ENCODE peak calls at places on chromosomes 4 and X, in nine cellular contexts. One of them, this sample, is unnamed.

GRCh38 chr4:7423801-7424552 is 10.8 kb downstream of the PSAPL1 start:
- DNase-seq in foreskin fibroblast: no peak
- DNase-seq in iPS-NIHi11: no peak
- DNase-seq in RPMI7951: no peak
- DNase-seq in cerebellum: no peak
- DNase-seq in Daoy: no peak
- DNase-seq in head of caudate nucleus: peak
- DNase-seq in activated CD8-positive, alpha-beta memory T cell treated with anti-CD3 and anti-CD28 coated beads for 4 hours: no peak
- DNase-seq in hypothalamus: no peak
- DNase-seq in this sample: no peak

GRCh38 chrX:136646602-136647239 is 1.2 kb upstream of the CD40LG start:
- DNase-seq in activated CD8-positive, alpha-beta memory T cell treated with anti-CD3 and anti-CD28 coated beads for 4 hours: no peak
- DNase-seq in hypothalamus: no peak
- DNase-seq in Daoy: no peak
- DNase-seq in cerebellum: no peak
- DNase-seq in RPMI7951: no peak
- DNase-seq in iPS-NIHi11: no peak
- DNase-seq in foreskin fibroblast: no peak
- DNase-seq in head of caudate nucleus: no peak
- DNase-seq in this sample: no peak

GRCh38 chr4:53558061-53558801 is 33.1 kb downstream of the LNX1 start:
- DNase-seq in cerebellum: peak
- DNase-seq in Daoy: peak
- DNase-seq in head of caudate nucleus: peak
- DNase-seq in activated CD8-positive, alpha-beta memory T cell treated with anti-CD3 and anti-CD28 coated beads for 4 hours: no peak
- DNase-seq in iPS-NIHi11: no peak
- DNase-seq in RPMI7951: peak
- DNase-seq in hypothalamus: peak
- DNase-seq in foreskin fibroblast: peak
- DNase-seq in this sample: no peak

GRCh38 chr4:163332526-163333405 is at the start of gene NPY1R:
- DNase-seq in head of caudate nucleus: peak
- DNase-seq in foreskin fibroblast: peak
- DNase-seq in RPMI7951: peak
- DNase-seq in iPS-NIHi11: peak
- DNase-seq in hypothalamus: peak
- DNase-seq in Daoy: peak
- DNase-seq in cerebellum: peak
- DNase-seq in activated CD8-positive, alpha-beta memory T cell treated with anti-CD3 and anti-CD28 coated beads for 4 hours: no peak
- DNase-seq in this sample: peak

GRCh38 chr4:169079942-169080827 is 70.1 kb upstream of the CBR4 start:
- DNase-seq in RPMI7951: peak
- DNase-seq in hypothalamus: no peak
- DNase-seq in iPS-NIHi11: no peak
- DNase-seq in foreskin fibroblast: peak
- DNase-seq in cerebellum: no peak
- DNase-seq in head of caudate nucleus: no peak
- DNase-seq in Daoy: peak
- DNase-seq in activated CD8-positive, alpha-beta memory T cell treated with anti-CD3 and anti-CD28 coated beads for 4 hours: no peak
- DNase-seq in this sample: no peak

GRCh38 chr4:85777908-85778808 is 303.2 kb downstream of the ARHGAP24 start:
- DNase-seq in foreskin fibroblast: peak
- DNase-seq in activated CD8-positive, alpha-beta memory T cell treated with anti-CD3 and anti-CD28 coated beads for 4 hours: no peak
- DNase-seq in cerebellum: no peak
- DNase-seq in iPS-NIHi11: no peak
- DNase-seq in head of caudate nucleus: no peak
- DNase-seq in Daoy: no peak
- DNase-seq in RPMI7951: peak
- DNase-seq in hypothalamus: no peak
- DNase-seq in this sample: peak

GRCh38 chrX:74343327-74343969 is 39.5 kb downstream of the ZCCHC13 start:
- DNase-seq in cerebellum: no peak
- DNase-seq in activated CD8-positive, alpha-beta memory T cell treated with anti-CD3 and anti-CD28 coated beads for 4 hours: no peak
- DNase-seq in RPMI7951: no peak
- DNase-seq in Daoy: no peak
- DNase-seq in iPS-NIHi11: no peak
- DNase-seq in hypothalamus: no peak
- DNase-seq in head of caudate nucleus: no peak
- DNase-seq in foreskin fibroblast: no peak
- DNase-seq in this sample: no peak

GRCh38 chr4:103786014-103786413 is 66.2 kb upstream of the TACR3 start:
- DNase-seq in iPS-NIHi11: peak
- DNase-seq in hypothalamus: no peak
- DNase-seq in activated CD8-positive, alpha-beta memory T cell treated with anti-CD3 and anti-CD28 coated beads for 4 hours: no peak
- DNase-seq in cerebellum: no peak
- DNase-seq in Daoy: no peak
- DNase-seq in foreskin fibroblast: peak
- DNase-seq in head of caudate nucleus: peak
- DNase-seq in RPMI7951: peak
- DNase-seq in this sample: peak

GRCh38 chr4:26717332-26717731 is 133.4 kb downstream of the TBC1D19 start:
- DNase-seq in cerebellum: no peak
- DNase-seq in head of caudate nucleus: no peak
- DNase-seq in hypothalamus: no peak
- DNase-seq in RPMI7951: peak
- DNase-seq in activated CD8-positive, alpha-beta memory T cell treated with anti-CD3 and anti-CD28 coated beads for 4 hours: no peak
- DNase-seq in foreskin fibroblast: peak
- DNase-seq in iPS-NIHi11: no peak
- DNase-seq in Daoy: peak
- DNase-seq in this sample: no peak

GRCh38 chr4:47287735-47288134 is 175.8 kb downstream of the COMMD8 start:
- DNase-seq in head of caudate nucleus: no peak
- DNase-seq in cerebellum: no peak
- DNase-seq in iPS-NIHi11: peak
- DNase-seq in hypothalamus: no peak
- DNase-seq in Daoy: peak
- DNase-seq in RPMI7951: peak
- DNase-seq in foreskin fibroblast: peak
- DNase-seq in activated CD8-positive, alpha-beta memory T cell treated with anti-CD3 and anti-CD28 coated beads for 4 hours: no peak
- DNase-seq in this sample: peak

GRCh38 chr4:87525636-87526035 is 3.5 kb downstream of the SPARCL1 start:
- DNase-seq in foreskin fibroblast: peak
- DNase-seq in hypothalamus: no peak
- DNase-seq in head of caudate nucleus: no peak
- DNase-seq in RPMI7951: no peak
- DNase-seq in iPS-NIHi11: no peak
- DNase-seq in cerebellum: no peak
- DNase-seq in Daoy: no peak
- DNase-seq in activated CD8-positive, alpha-beta memory T cell treated with anti-CD3 and anti-CD28 coated beads for 4 hours: no peak
- DNase-seq in this sample: no peak

GRCh38 chrX:71493111-71493613 is 39.7 kb upstream of the OGT start:
- DNase-seq in hypothalamus: no peak
- DNase-seq in cerebellum: no peak
- DNase-seq in Daoy: no peak
- DNase-seq in activated CD8-positive, alpha-beta memory T cell treated with anti-CD3 and anti-CD28 coated beads for 4 hours: no peak
- DNase-seq in RPMI7951: no peak
- DNase-seq in foreskin fibroblast: peak
- DNase-seq in iPS-NIHi11: no peak
- DNase-seq in head of caudate nucleus: no peak
- DNase-seq in this sample: no peak

GRCh38 chr4:1195109-1195671 is 22.8 kb upstream of the SPON2 start:
- DNase-seq in cerebellum: no peak
- DNase-seq in activated CD8-positive, alpha-beta memory T cell treated with anti-CD3 and anti-CD28 coated beads for 4 hours: no peak
- DNase-seq in head of caudate nucleus: no peak
- DNase-seq in iPS-NIHi11: peak
- DNase-seq in RPMI7951: peak
- DNase-seq in Daoy: peak
- DNase-seq in foreskin fibroblast: no peak
- DNase-seq in hypothalamus: no peak
- DNase-seq in this sample: no peak

GRCh38 chr4:67727124-67727850 is 26.3 kb upstream of the UBA6 start:
- DNase-seq in foreskin fibroblast: peak
- DNase-seq in iPS-NIHi11: no peak
- DNase-seq in activated CD8-positive, alpha-beta memory T cell treated with anti-CD3 and anti-CD28 coated beads for 4 hours: no peak
- DNase-seq in cerebellum: no peak
- DNase-seq in hypothalamus: no peak
- DNase-seq in RPMI7951: peak
- DNase-seq in head of caudate nucleus: no peak
- DNase-seq in Daoy: no peak
- DNase-seq in this sample: peak

GRCh38 chrX:67346667-67347066 is 197.2 kb upstream of the AR start:
- DNase-seq in foreskin fibroblast: no peak
- DNase-seq in cerebellum: no peak
- DNase-seq in head of caudate nucleus: no peak
- DNase-seq in RPMI7951: no peak
- DNase-seq in iPS-NIHi11: no peak
- DNase-seq in hypothalamus: no peak
- DNase-seq in Daoy: no peak
- DNase-seq in activated CD8-positive, alpha-beta memory T cell treated with anti-CD3 and anti-CD28 coated beads for 4 hours: no peak
- DNase-seq in this sample: no peak

GRCh38 chr4:6495736-6496135 is 23.3 kb upstream of the PPP2R2C start:
- DNase-seq in activated CD8-positive, alpha-beta memory T cell treated with anti-CD3 and anti-CD28 coated beads for 4 hours: no peak
- DNase-seq in head of caudate nucleus: no peak
- DNase-seq in cerebellum: no peak
- DNase-seq in RPMI7951: no peak
- DNase-seq in hypothalamus: no peak
- DNase-seq in iPS-NIHi11: no peak
- DNase-seq in Daoy: no peak
- DNase-seq in foreskin fibroblast: no peak
- DNase-seq in this sample: no peak

GRCh38 chrX:118839334-118839958 is 15.8 kb downstream of the ZCCHC12 start:
- DNase-seq in cerebellum: peak
- DNase-seq in Daoy: peak
- DNase-seq in RPMI7951: peak
- DNase-seq in hypothalamus: peak
- DNase-seq in foreskin fibroblast: peak
- DNase-seq in iPS-NIHi11: peak
- DNase-seq in activated CD8-positive, alpha-beta memory T cell treated with anti-CD3 and anti-CD28 coated beads for 4 hours: peak
- DNase-seq in head of caudate nucleus: peak
- DNase-seq in this sample: no peak

GRCh38 chr4:26116057-26116456 is 202.0 kb downstream of the SMIM20 start:
- DNase-seq in hypothalamus: no peak
- DNase-seq in Daoy: peak
- DNase-seq in cerebellum: no peak
- DNase-seq in iPS-NIHi11: no peak
- DNase-seq in foreskin fibroblast: peak
- DNase-seq in RPMI7951: peak
- DNase-seq in head of caudate nucleus: no peak
- DNase-seq in activated CD8-positive, alpha-beta memory T cell treated with anti-CD3 and anti-CD28 coated beads for 4 hours: no peak
- DNase-seq in this sample: no peak

GRCh38 chr4:4761128-4761991 is 98.1 kb upstream of the MSX1 start:
- DNase-seq in Daoy: peak
- DNase-seq in iPS-NIHi11: peak
- DNase-seq in RPMI7951: no peak
- DNase-seq in activated CD8-positive, alpha-beta memory T cell treated with anti-CD3 and anti-CD28 coated beads for 4 hours: no peak
- DNase-seq in head of caudate nucleus: peak
- DNase-seq in foreskin fibroblast: peak
- DNase-seq in hypothalamus: no peak
- DNase-seq in cerebellum: no peak
- DNase-seq in this sample: no peak

GRCh38 chr4:102439835-102440234 is 61.3 kb upstream of the NFKB1 start:
- DNase-seq in head of caudate nucleus: no peak
- DNase-seq in foreskin fibroblast: peak
- DNase-seq in RPMI7951: peak
- DNase-seq in activated CD8-positive, alpha-beta memory T cell treated with anti-CD3 and anti-CD28 coated beads for 4 hours: no peak
- DNase-seq in iPS-NIHi11: no peak
- DNase-seq in hypothalamus: no peak
- DNase-seq in cerebellum: no peak
- DNase-seq in Daoy: peak
- DNase-seq in this sample: no peak

This sample was measured in MM.1S.